ENCODE peak calls at places on chromosomes 5 and 9, in nine cellular contexts. A, R, F, Z, S, C, D, P and B are unnamed samples.
A peak's percentile ranks its signal among the peaks of the same experiment; 100 is the strongest.

GRCh38 chr5:51104556-51104955 is 278.7 kb upstream of the ISL1 start:
- DNase-seq in R (no peak), C (no peak), D (no peak), A (no peak), P (no peak), F (no peak), S (no peak), Z (no peak), B (peak; percentile 8)

GRCh38 chr5:142679744-142680143 is 6.1 kb downstream of the FGF1 start:
- DNase-seq in R (no peak), A (no peak), S (no peak), F (no peak), Z (no peak), P (no peak), C (no peak), D (no peak), B (no peak)

GRCh38 chr5:118937393-118938061 is 50.8 kb downstream of the DTWD2 start:
- DNase-seq in R (no peak), P (no peak), S (no peak), D (no peak), Z (peak; percentile 1), F (no peak), A (no peak), C (no peak), B (no peak)

GRCh38 chr5:142303576-142303975 is 21.2 kb downstream of the SPRY4 start:
- DNase-seq in A (no peak), C (no peak), D (no peak), Z (peak; percentile 37), R (no peak), P (peak; percentile 62), S (no peak), F (no peak), B (no peak)

GRCh38 chr5:15695171-15695676 is 195.2 kb downstream of the FBXL7 start:
- DNase-seq in A (peak; percentile 60), D (no peak), Z (peak; percentile 48), C (no peak), R (no peak), P (peak; percentile 75), F (no peak), S (no peak), B (peak; percentile 28)

GRCh38 chr5:166722939-166723338 is 1568.5 kb upstream of the WWC1 start:
- DNase-seq in D (no peak), A (no peak), P (peak; percentile 58), S (no peak), Z (peak; percentile 55), F (peak; percentile 63), C (no peak), R (no peak), B (peak; percentile 94)

GRCh38 chr5:151005975-151006576 is 14.3 kb upstream of the GPX3 start:
- DNase-seq in R (peak; percentile 38), C (peak; percentile 61), Z (no peak), A (no peak), F (no peak), D (peak; percentile 87), S (no peak), P (peak; percentile 12), B (no peak)

GRCh38 chr9:37454238-37454637 is 11.0 kb downstream of the ZBTB5 start:
- DNase-seq in D (no peak), S (no peak), C (no peak), P (no peak), A (no peak), F (no peak), Z (no peak), R (no peak), B (peak; percentile 31)

GRCh38 chr5:112917453-112918005 is 4.5 kb downstream of the REEP5 start:
- DNase-seq in P (peak; percentile 17), R (no peak), D (no peak), S (peak; percentile 64), Z (peak; percentile 7), F (peak; percentile 42), C (no peak), A (peak; percentile 73), B (peak; percentile 25)

GRCh38 chr9:108568093-108568492 is 287.7 kb downstream of the ACTL7B start:
- DNase-seq in D (no peak), R (no peak), F (no peak), Z (no peak), S (no peak), P (no peak), C (no peak), A (no peak), B (peak; percentile 43)

GRCh38 chr9:18396102-18396728 is 77.7 kb upstream of the ADAMTSL1 start:
- DNase-seq in F (peak; percentile 24), D (no peak), A (no peak), S (peak; percentile 32), C (no peak), R (no peak), Z (peak; percentile 45), P (peak; percentile 17), B (peak; percentile 33)

GRCh38 chr9:16131269-16131668 is 578.4 kb downstream of the CCDC171 start:
- DNase-seq in A (peak; percentile 67), C (no peak), D (no peak), Z (peak; percentile 61), F (peak; percentile 26), S (peak; percentile 56), P (peak; percentile 61), R (no peak), B (peak; percentile 51)

GRCh38 chr9:15909297-15909696 is 356.5 kb downstream of the CCDC171 start:
- DNase-seq in D (no peak), S (no peak), Z (peak; percentile 51), A (no peak), P (peak; percentile 67), F (no peak), R (peak; percentile 89), C (no peak), B (no peak)

GRCh38 chr5:16671208-16671607 is 54.4 kb upstream of the RETREG1 start:
- DNase-seq in A (no peak), R (no peak), Z (no peak), F (no peak), P (no peak), S (no peak), D (no peak), C (no peak), B (no peak)

GRCh38 chr9:134175291-134175807 is 11.0 kb upstream of the RNU6ATAC start:
- DNase-seq in D (peak; percentile 11), Z (no peak), F (peak; percentile 39), C (no peak), A (peak; percentile 95), P (no peak), R (no peak), S (peak; percentile 69), B (no peak)

GRCh38 chr5:178312900-178313299 is 80.3 kb upstream of the PHYKPL start:
- DNase-seq in S (no peak), C (peak; percentile 57), A (no peak), Z (no peak), R (no peak), D (no peak), F (no peak), P (no peak), B (no peak)

GRCh38 chr5:113205807-113206206 is 229.0 kb downstream of the TSSK1B start:
- DNase-seq in C (no peak), D (no peak), P (no peak), F (peak; percentile 28), R (no peak), A (peak; percentile 57), Z (no peak), S (no peak), B (peak; percentile 41)

GRCh38 chr9:114880276-114880891 is 50.0 kb downstream of the TNFSF8 start:
- DNase-seq in C (no peak), P (no peak), Z (no peak), F (no peak), R (no peak), D (no peak), S (no peak), A (no peak), B (no peak)

GRCh38 chr5:174794941-174795672 is 70.7 kb downstream of the MSX2 start:
- DNase-seq in R (peak; percentile 24), P (peak; percentile 76), A (peak; percentile 73), S (peak; percentile 70), C (no peak), D (no peak), Z (peak; percentile 79), F (no peak), B (no peak)

DNA sequence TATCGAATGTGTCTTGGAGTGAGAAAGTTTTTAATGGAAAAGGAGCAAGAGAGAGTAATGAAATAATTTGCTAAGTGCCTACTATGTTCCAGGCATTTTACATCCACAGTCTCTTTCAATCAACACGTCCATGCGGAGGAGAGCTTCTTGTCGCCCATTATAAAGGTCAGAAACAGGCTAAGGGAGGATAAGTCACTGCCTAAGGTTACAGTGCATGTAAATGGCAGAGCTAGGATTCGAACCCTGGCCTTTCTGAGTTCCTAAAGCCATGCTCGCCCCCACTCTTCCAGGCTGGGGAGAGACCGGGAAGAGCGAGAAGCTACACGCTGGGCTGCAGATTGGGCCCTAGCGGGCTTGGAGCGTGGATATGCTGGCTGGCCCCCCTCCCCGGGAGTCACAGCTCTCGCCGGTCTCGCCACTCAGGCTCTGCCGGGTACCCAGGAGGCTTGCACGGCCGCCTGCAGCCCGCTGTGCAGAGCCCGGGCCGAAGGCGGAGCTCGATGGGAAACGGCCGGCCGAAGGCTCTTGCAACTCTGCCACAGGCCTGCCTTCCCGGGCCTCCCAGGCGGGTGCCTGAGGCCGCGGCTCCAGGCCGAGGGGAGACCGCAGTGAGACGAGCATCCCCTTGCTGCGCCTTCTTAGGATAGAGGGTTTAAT is 775 bp upstream of the LHX2 start:
- DNase-seq in Z (no peak), F (peak; percentile 52), A (peak; percentile 86), S (peak; percentile 70), C (no peak), R (no peak), D (peak; percentile 16), P (peak; percentile 29), B (no peak)
- H3K4me3 ChIP-seq in Z (no peak overlapping the region), F (peak overlapping the region; percentile 65), A (no peak overlapping the region), S (peak overlapping the region; percentile 50), C (peak overlapping the region; percentile 29), R (peak overlapping the region; percentile 75), D (peak overlapping the region; percentile 61), P (no peak overlapping the region), B (no peak overlapping the region)

DNA sequence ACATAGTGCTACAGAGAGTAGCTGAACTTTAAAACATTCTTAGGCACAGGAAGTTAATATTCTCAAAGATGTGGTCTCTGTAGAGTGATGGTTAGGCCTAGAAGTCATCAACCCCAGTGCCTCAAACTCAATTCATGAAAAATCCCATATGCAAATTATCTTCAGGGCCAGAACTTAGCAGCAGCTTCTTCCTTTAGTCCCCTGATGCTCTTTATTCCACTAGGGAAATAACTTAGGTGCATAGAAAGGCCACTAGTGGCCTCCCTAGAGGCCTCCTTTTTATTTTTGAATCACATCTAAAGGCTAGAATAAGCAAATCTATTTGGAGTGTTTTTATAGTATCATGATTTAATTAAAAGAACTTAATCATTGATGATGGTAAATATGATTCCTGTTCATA is 88.3 kb downstream of the GIN1 start:
- DNase-seq in F (no peak), A (no peak), D (no peak), C (no peak), S (peak; percentile 38), Z (peak; percentile 18), R (no peak), P (no peak), B (peak; percentile 6)
- TF ChIP-seq CTCF in F (peak; percentile 29), A (peak; percentile 73), D (peak; percentile 35), C (no peak), S (peak; percentile 62), Z (peak; percentile 58), R (peak; percentile 44), P (peak; percentile 27), B (peak; percentile 51)

GRCh38 chr9:129287595-129288305 is 109.7 kb upstream of the IER5L start:
- DNase-seq in A (peak; percentile 40), C (no peak), Z (no peak), P (no peak), D (no peak), F (no peak), R (no peak), S (no peak), B (no peak)
- H3K4me3 ChIP-seq in A (no peak overlapping the region), C (no peak overlapping the region), Z (no peak overlapping the region), P (no peak overlapping the region), D (no peak overlapping the region), F (no peak overlapping the region), R (no peak overlapping the region), S (no peak overlapping the region), B (no peak overlapping the region)

GRCh38 chr9:98222885-98223640 is 30.6 kb upstream of the CORO2A start:
- DNase-seq in P (peak; percentile 100), D (no peak), F (peak; percentile 79), R (peak; percentile 99), A (no peak), C (no peak), Z (peak; percentile 99), S (no peak), B (peak; percentile 99)
- TF ChIP-seq CTCF in P (no peak), D (no peak), F (no peak), R (no peak), A (no peak), C (no peak), Z (no peak), S (no peak), B (no peak)